ENCODE peak calls at places on chromosomes 12 and 14, in four cellular contexts. One of them, this sample, is unnamed. For H3K4me1, the result is how much of the 10 kb centered on the place peaks cover.

GRCh38 chr14:104553166-104554087 is 26.1 kb upstream of the C14orf180 start:
- DNase-seq in psoas muscle: peak
- DNase-seq in breast epithelium: no peak
- DNase-seq in esophagus squamous epithelium: no peak
- DNase-seq in this sample: peak

GRCh38 chr12:101942206-101942605 is 64.8 kb downstream of the DRAM1 start:
- DNase-seq in psoas muscle: no peak
- DNase-seq in breast epithelium: no peak
- DNase-seq in esophagus squamous epithelium: no peak
- DNase-seq in this sample: no peak

GRCh38 chr12:11812558-11813421 is 163.3 kb downstream of the ETV6 start:
- DNase-seq in psoas muscle: no peak
- DNase-seq in breast epithelium: no peak
- DNase-seq in esophagus squamous epithelium: no peak
- DNase-seq in this sample: peak

GRCh38 chr12:132466241-132467188 is 23.4 kb upstream of the FBRSL1 start:
- DNase-seq in psoas muscle: peak
- DNase-seq in breast epithelium: no peak
- DNase-seq in esophagus squamous epithelium: no peak
- DNase-seq in this sample: no peak

GRCh38 chr12:31651893-31652521 is 7.5 kb upstream of the ETFBKMT start:
- DNase-seq in psoas muscle: no peak
- DNase-seq in breast epithelium: no peak
- DNase-seq in esophagus squamous epithelium: no peak
- DNase-seq in this sample: no peak

GRCh38 chr12:31220633-31221565 is 105.1 kb downstream of the SINHCAF start:
- DNase-seq in psoas muscle: no peak
- DNase-seq in breast epithelium: no peak
- DNase-seq in esophagus squamous epithelium: no peak
- DNase-seq in this sample: peak

GRCh38 chr12:31742891-31743290 is 14.1 kb upstream of the AMN1 start:
- DNase-seq in psoas muscle: no peak
- DNase-seq in breast epithelium: no peak
- DNase-seq in esophagus squamous epithelium: no peak
- DNase-seq in this sample: no peak

GRCh38 chr12:24615967-24616411 is 332.9 kb downstream of the BCAT1 start:
- DNase-seq in psoas muscle: no peak
- DNase-seq in breast epithelium: no peak
- DNase-seq in esophagus squamous epithelium: no peak
- DNase-seq in this sample: no peak

GRCh38 chr14:49972199-49972671 is 79.4 kb downstream of the ARF6 start:
- DNase-seq in psoas muscle: no peak
- DNase-seq in breast epithelium: peak
- DNase-seq in esophagus squamous epithelium: no peak
- DNase-seq in this sample: peak

GRCh38 chr12:20368653-20369163 is 371 bp downstream of the PDE3A start:
- DNase-seq in psoas muscle: peak
- DNase-seq in breast epithelium: no peak
- DNase-seq in esophagus squamous epithelium: no peak
- DNase-seq in this sample: peak

GRCh38 chr14:77041837-77042557 is 13.5 kb upstream of the IRF2BPL start:
- DNase-seq in psoas muscle: peak
- DNase-seq in breast epithelium: peak
- DNase-seq in esophagus squamous epithelium: no peak
- DNase-seq in this sample: no peak

GRCh38 chr12:95731519-95731958 is 59.0 kb downstream of the NTN4 start:
- DNase-seq in psoas muscle: no peak
- DNase-seq in breast epithelium: no peak
- DNase-seq in esophagus squamous epithelium: no peak
- DNase-seq in this sample: no peak

GRCh38 chr12:71846322-71846940 is 6.9 kb downstream of the TBC1D15 start:
- DNase-seq in psoas muscle: no peak
- DNase-seq in breast epithelium: no peak
- DNase-seq in esophagus squamous epithelium: no peak
- DNase-seq in this sample: no peak

GRCh38 chr12:51590347-51591019 is 550 bp upstream of the SCN8A start:
- DNase-seq in psoas muscle: peak
- DNase-seq in breast epithelium: no peak
- DNase-seq in esophagus squamous epithelium: no peak
- DNase-seq in this sample: peak

GRCh38 chr12:114780746-114781399 is 96.9 kb upstream of the TBX3 start:
- DNase-seq in psoas muscle: no peak
- DNase-seq in breast epithelium: no peak
- DNase-seq in esophagus squamous epithelium: no peak
- DNase-seq in this sample: no peak

GRCh38 chr14:69117020-69117767 is 35.7 kb downstream of the DCAF5 start:
- DNase-seq in psoas muscle: no peak
- DNase-seq in breast epithelium: no peak
- DNase-seq in esophagus squamous epithelium: no peak
- DNase-seq in this sample: no peak

GRCh38 chr12:56084958-56085543 is 5.1 kb downstream of the ERBB3 start:
- DNase-seq in psoas muscle: peak
- DNase-seq in breast epithelium: no peak
- DNase-seq in esophagus squamous epithelium: no peak
- DNase-seq in this sample: peak

GRCh38 chr12:46222642-46223041 is 46.2 kb downstream of the SLC38A1 start:
- DNase-seq in psoas muscle: no peak
- DNase-seq in breast epithelium: no peak
- DNase-seq in esophagus squamous epithelium: no peak
- DNase-seq in this sample: no peak
- H3K4me3 ChIP-seq in psoas muscle: no peak
- H3K4me3 ChIP-seq in breast epithelium: no peak
- H3K4me3 ChIP-seq in esophagus squamous epithelium: no peak
- H3K4me3 ChIP-seq in this sample: no peak

GRCh38 chr14:21558703-21559063 is 21.2 kb downstream of the OR10G3 start:
- DNase-seq in psoas muscle: no peak
- DNase-seq in breast epithelium: no peak
- DNase-seq in esophagus squamous epithelium: no peak
- DNase-seq in this sample: no peak
- TF ChIP-seq CTCF in psoas muscle: no peak
- TF ChIP-seq CTCF in breast epithelium: no peak
- TF ChIP-seq CTCF in esophagus squamous epithelium: no peak
- TF ChIP-seq CTCF in this sample: no peak

GRCh38 chr12:57841445-57841844 is 5.1 kb downstream of the CTDSP2 start:
- DNase-seq in psoas muscle: no peak
- DNase-seq in breast epithelium: no peak
- DNase-seq in esophagus squamous epithelium: no peak
- DNase-seq in this sample: no peak
- H3K4me1 ChIP-seq in psoas muscle: half or more
- H3K4me1 ChIP-seq in breast epithelium: half or more
- H3K4me1 ChIP-seq in esophagus squamous epithelium: half or more
- H3K4me1 ChIP-seq in this sample: half or more

GRCh38 chr12:4809013-4809448 is 88.8 kb downstream of the GALNT8 start:
- DNase-seq in psoas muscle: no peak
- DNase-seq in breast epithelium: no peak
- DNase-seq in esophagus squamous epithelium: no peak
- DNase-seq in this sample: peak
- H3K4me3 ChIP-seq in psoas muscle: peak
- H3K4me3 ChIP-seq in breast epithelium: peak
- H3K4me3 ChIP-seq in esophagus squamous epithelium: peak
- H3K4me3 ChIP-seq in this sample: no peak

GRCh38 chr12:111024205-111024794 is 103.9 kb upstream of the MYL2 start:
- DNase-seq in psoas muscle: peak
- DNase-seq in breast epithelium: no peak
- DNase-seq in esophagus squamous epithelium: no peak
- DNase-seq in this sample: peak
- TF ChIP-seq CTCF in psoas muscle: peak
- TF ChIP-seq CTCF in breast epithelium: no peak
- TF ChIP-seq CTCF in esophagus squamous epithelium: peak
- TF ChIP-seq CTCF in this sample: peak

GRCh38 chr14:103544627-103545218 is 15.7 kb downstream of the TRMT61A start:
- DNase-seq in psoas muscle: no peak
- DNase-seq in breast epithelium: no peak
- DNase-seq in esophagus squamous epithelium: no peak
- DNase-seq in this sample: no peak
- H3K4me1 ChIP-seq in psoas muscle: under half
- H3K4me1 ChIP-seq in breast epithelium: under half
- H3K4me1 ChIP-seq in esophagus squamous epithelium: half or more
- H3K4me1 ChIP-seq in this sample: under half

DNA sequence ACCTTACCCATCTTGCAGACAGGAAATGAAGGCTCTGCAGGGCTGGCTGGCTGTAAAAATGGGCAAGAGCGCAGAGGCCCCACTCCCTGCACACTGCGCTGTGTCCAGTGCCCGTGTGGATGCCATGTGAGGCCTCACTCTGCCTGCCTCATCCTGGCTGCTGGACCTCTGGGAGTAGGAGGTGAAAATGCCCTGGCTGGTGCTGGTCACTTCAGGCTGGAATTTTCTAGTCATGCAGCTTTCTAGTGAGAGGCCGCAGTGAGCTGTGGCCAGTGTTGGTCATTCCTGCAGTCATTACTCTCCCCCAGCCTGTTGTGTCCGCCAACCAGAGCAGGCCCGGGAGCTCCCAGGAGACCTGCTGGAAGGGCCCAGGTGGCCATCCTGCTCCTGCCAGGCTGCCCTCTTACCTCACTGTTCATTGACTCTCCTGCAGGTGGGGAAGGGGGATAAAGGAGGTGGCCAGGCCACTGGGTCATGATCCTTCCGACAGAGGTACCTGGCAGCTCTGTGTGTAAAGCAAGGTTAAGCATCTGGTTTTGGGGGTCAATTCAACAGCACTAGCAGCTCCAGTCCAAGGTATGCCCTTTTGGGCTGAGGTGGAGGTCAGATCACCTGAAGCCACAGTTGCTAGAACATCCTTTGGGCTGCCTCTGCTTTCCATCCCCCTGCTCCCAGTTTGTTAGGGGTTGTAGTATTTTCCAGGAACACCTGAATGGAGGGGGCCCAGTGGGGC is 39.8 kb downstream of the SH2B3 start:
- DNase-seq in psoas muscle: no peak
- DNase-seq in breast epithelium: no peak
- DNase-seq in esophagus squamous epithelium: no peak
- DNase-seq in this sample: peak
- H3K4me3 ChIP-seq in psoas muscle: no peak
- H3K4me3 ChIP-seq in breast epithelium: no peak
- H3K4me3 ChIP-seq in esophagus squamous epithelium: no peak
- H3K4me3 ChIP-seq in this sample: no peak

This sample was measured in mucosa of descending colon.